ENCODE peak calls at places on chromosomes 12 and 14, in five cellular contexts. One of them, this sample, is unnamed.

GRCh38 chr12:40819427-40820108 is 127.3 kb downstream of the CNTN1 start:
- DNase-seq in K562: no peak
- DNase-seq in HepG2: no peak
- DNase-seq in HCT116: no peak
- DNase-seq in GM12878: no peak
- DNase-seq in this sample: peak

GRCh38 chr14:101554991-101555668 is 6.2 kb upstream of the DIO3 start:
- DNase-seq in K562: no peak
- DNase-seq in HepG2: peak
- DNase-seq in HCT116: no peak
- DNase-seq in GM12878: no peak
- DNase-seq in this sample: no peak

GRCh38 chr12:101671157-101671791 is 26.2 kb upstream of the CHPT1 start:
- DNase-seq in K562: no peak
- DNase-seq in HepG2: no peak
- DNase-seq in HCT116: no peak
- DNase-seq in GM12878: peak
- DNase-seq in this sample: no peak

GRCh38 chr12:58310368-58310767 is 369.0 kb downstream of the ATP23 start:
- DNase-seq in K562: no peak
- DNase-seq in HepG2: no peak
- DNase-seq in HCT116: no peak
- DNase-seq in GM12878: no peak
- DNase-seq in this sample: no peak

GRCh38 chr14:86779416-86779815 is 1213.6 kb downstream of the GALC start:
- DNase-seq in K562: no peak
- DNase-seq in HepG2: no peak
- DNase-seq in HCT116: no peak
- DNase-seq in GM12878: no peak
- DNase-seq in this sample: no peak

GRCh38 chr14:72515779-72516770 is 377.8 kb downstream of the DPF3 start:
- DNase-seq in K562: no peak
- DNase-seq in HepG2: no peak
- DNase-seq in HCT116: no peak
- DNase-seq in GM12878: no peak
- DNase-seq in this sample: no peak

GRCh38 chr12:93976024-93976423 is 172.4 kb upstream of the PLXNC1 start:
- DNase-seq in K562: no peak
- DNase-seq in HepG2: no peak
- DNase-seq in HCT116: no peak
- DNase-seq in GM12878: no peak
- DNase-seq in this sample: no peak

GRCh38 chr14:86712727-86713126 is 1182.8 kb downstream of the FLRT2 start:
- DNase-seq in K562: no peak
- DNase-seq in HepG2: peak
- DNase-seq in HCT116: no peak
- DNase-seq in GM12878: no peak
- DNase-seq in this sample: no peak

GRCh38 chr12:58046281-58046680 is 104.9 kb downstream of the ATP23 start:
- DNase-seq in K562: no peak
- DNase-seq in HepG2: no peak
- DNase-seq in HCT116: no peak
- DNase-seq in GM12878: no peak
- DNase-seq in this sample: no peak

GRCh38 chr12:31220061-31220460 is 105.9 kb downstream of the SINHCAF start:
- DNase-seq in K562: no peak
- DNase-seq in HepG2: no peak
- DNase-seq in HCT116: no peak
- DNase-seq in GM12878: no peak
- DNase-seq in this sample: no peak

GRCh38 chr14:66923251-66923650 is 266.0 kb upstream of the GARIN2 start:
- DNase-seq in K562: no peak
- DNase-seq in HepG2: no peak
- DNase-seq in HCT116: no peak
- DNase-seq in GM12878: no peak
- DNase-seq in this sample: no peak

GRCh38 chr14:20755037-20755436 is 9.3 kb downstream of the EDDM3A start:
- DNase-seq in K562: no peak
- DNase-seq in HepG2: no peak
- DNase-seq in HCT116: no peak
- DNase-seq in GM12878: no peak
- DNase-seq in this sample: no peak

GRCh38 chr12:105921055-105921454 is 217.7 kb downstream of the NUAK1 start:
- DNase-seq in K562: no peak
- DNase-seq in HepG2: no peak
- DNase-seq in HCT116: no peak
- DNase-seq in GM12878: no peak
- DNase-seq in this sample: no peak

GRCh38 chr12:4148418-4149056 is 125.0 kb upstream of the CCND2 start:
- DNase-seq in K562: no peak
- DNase-seq in HepG2: no peak
- DNase-seq in HCT116: no peak
- DNase-seq in GM12878: peak
- DNase-seq in this sample: no peak

GRCh38 chr14:50038398-50039119 is 77.8 kb downstream of the VCPKMT start:
- DNase-seq in K562: no peak
- DNase-seq in HepG2: peak
- DNase-seq in HCT116: no peak
- DNase-seq in GM12878: peak
- DNase-seq in this sample: no peak

GRCh38 chr14:28776482-28777266 is 10.1 kb downstream of the FOXG1 start:
- DNase-seq in K562: no peak
- DNase-seq in HepG2: no peak
- DNase-seq in HCT116: no peak
- DNase-seq in GM12878: no peak
- DNase-seq in this sample: no peak

GRCh38 chr12:27866382-27867101 is 86.5 kb upstream of the MANSC4 start:
- DNase-seq in K562: no peak
- DNase-seq in HepG2: no peak
- DNase-seq in HCT116: no peak
- DNase-seq in GM12878: no peak
- DNase-seq in this sample: no peak

GRCh38 chr12:6460751-6461371 is 9.0 kb downstream of the TAPBPL start:
- DNase-seq in K562: no peak
- DNase-seq in HepG2: no peak
- DNase-seq in HCT116: no peak
- DNase-seq in GM12878: peak
- DNase-seq in this sample: no peak

GRCh38 chr14:49622022-49622607 is 1.5 kb downstream of the MGAT2 start:
- DNase-seq in K562: no peak
- DNase-seq in HepG2: no peak
- DNase-seq in HCT116: no peak
- DNase-seq in GM12878: no peak
- DNase-seq in this sample: no peak

GRCh38 chr14:102007916-102008418 is 43.6 kb downstream of the DYNC1H1 start:
- DNase-seq in K562: no peak
- DNase-seq in HepG2: no peak
- DNase-seq in HCT116: no peak
- DNase-seq in GM12878: no peak
- DNase-seq in this sample: no peak

GRCh38 chr14:93788557-93789365 is 476 bp upstream of the PRIMA1 start:
- DNase-seq in K562: no peak
- DNase-seq in HepG2: no peak
- DNase-seq in HCT116: no peak
- DNase-seq in GM12878: no peak
- DNase-seq in this sample: no peak

GRCh38 chr12:30877110-30877875 is 49.3 kb upstream of the TSPAN11 start:
- DNase-seq in K562: no peak
- DNase-seq in HepG2: no peak
- DNase-seq in HCT116: no peak
- DNase-seq in GM12878: no peak
- DNase-seq in this sample: no peak

GRCh38 chr12:113582521-113583218 is 111.0 kb upstream of the LHX5 start:
- DNase-seq in K562: peak
- DNase-seq in HepG2: no peak
- DNase-seq in HCT116: no peak
- DNase-seq in GM12878: no peak
- DNase-seq in this sample: no peak

GRCh38 chr12:124861492-124861891 is 2.2 kb downstream of the SCARB1 start:
- DNase-seq in K562: no peak
- DNase-seq in HepG2: no peak
- DNase-seq in HCT116: peak
- DNase-seq in GM12878: peak
- DNase-seq in this sample: no peak
- TF ChIP-seq ZNF274 in K562: no peak
- TF ChIP-seq ZNF274 in HepG2: no peak
- TF ChIP-seq ZNF274 in HCT116: no peak
- TF ChIP-seq ZNF274 in GM12878: no peak
- TF ChIP-seq ZNF274 in this sample: no peak

DNA sequence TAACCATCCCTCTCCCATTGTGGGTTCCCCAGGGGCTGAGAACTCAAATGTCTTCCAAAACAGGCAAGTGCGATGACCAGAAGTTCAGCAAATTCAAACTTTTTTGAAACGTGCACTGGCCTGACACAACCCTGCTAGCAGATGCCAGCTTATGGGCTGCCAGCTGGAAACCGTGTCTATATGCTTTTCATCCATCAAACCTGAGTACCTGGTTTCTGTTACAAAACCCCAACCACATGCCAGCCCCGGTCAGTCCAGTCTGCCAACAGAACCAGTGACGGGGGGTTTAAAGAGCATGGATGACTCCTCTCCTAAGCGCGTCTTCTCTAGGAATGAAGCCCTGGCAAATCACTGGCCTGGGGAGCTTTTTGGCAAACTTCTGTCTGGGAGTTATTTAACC is 189.7 kb downstream of the TTC7B start:
- DNase-seq in K562: no peak
- DNase-seq in HepG2: no peak
- DNase-seq in HCT116: no peak
- DNase-seq in GM12878: no peak
- DNase-seq in this sample: no peak
- TF ChIP-seq POLR2AphosphoS5 in K562: no peak
- TF ChIP-seq POLR2AphosphoS5 in HepG2: no peak
- TF ChIP-seq POLR2AphosphoS5 in HCT116: no peak
- TF ChIP-seq POLR2AphosphoS5 in GM12878: no peak
- TF ChIP-seq POLR2AphosphoS5 in this sample: no peak

GRCh38 chr12:92147491-92147890 is 1.8 kb upstream of the BTG1 start:
- DNase-seq in K562: no peak
- DNase-seq in HepG2: no peak
- DNase-seq in HCT116: no peak
- DNase-seq in GM12878: no peak
- DNase-seq in this sample: no peak
- TF ChIP-seq ZNF274 in K562: no peak
- TF ChIP-seq ZNF274 in HepG2: no peak
- TF ChIP-seq ZNF274 in HCT116: no peak
- TF ChIP-seq ZNF274 in GM12878: no peak
- TF ChIP-seq ZNF274 in this sample: no peak

GRCh38 chr14:32458720-32459119 is 129.6 kb downstream of the AKAP6 start:
- DNase-seq in K562: no peak
- DNase-seq in HepG2: no peak
- DNase-seq in HCT116: no peak
- DNase-seq in GM12878: no peak
- DNase-seq in this sample: no peak

GRCh38 chr14:32453857-32454810 is 125.0 kb downstream of the AKAP6 start:
- DNase-seq in K562: no peak
- DNase-seq in HepG2: no peak
- DNase-seq in HCT116: no peak
- DNase-seq in GM12878: no peak
- DNase-seq in this sample: no peak

GRCh38 chr14:32460267-32460666 is 131.2 kb downstream of the AKAP6 start:
- DNase-seq in K562: no peak
- DNase-seq in HepG2: no peak
- DNase-seq in HCT116: no peak
- DNase-seq in GM12878: no peak
- DNase-seq in this sample: no peak

DNA sequence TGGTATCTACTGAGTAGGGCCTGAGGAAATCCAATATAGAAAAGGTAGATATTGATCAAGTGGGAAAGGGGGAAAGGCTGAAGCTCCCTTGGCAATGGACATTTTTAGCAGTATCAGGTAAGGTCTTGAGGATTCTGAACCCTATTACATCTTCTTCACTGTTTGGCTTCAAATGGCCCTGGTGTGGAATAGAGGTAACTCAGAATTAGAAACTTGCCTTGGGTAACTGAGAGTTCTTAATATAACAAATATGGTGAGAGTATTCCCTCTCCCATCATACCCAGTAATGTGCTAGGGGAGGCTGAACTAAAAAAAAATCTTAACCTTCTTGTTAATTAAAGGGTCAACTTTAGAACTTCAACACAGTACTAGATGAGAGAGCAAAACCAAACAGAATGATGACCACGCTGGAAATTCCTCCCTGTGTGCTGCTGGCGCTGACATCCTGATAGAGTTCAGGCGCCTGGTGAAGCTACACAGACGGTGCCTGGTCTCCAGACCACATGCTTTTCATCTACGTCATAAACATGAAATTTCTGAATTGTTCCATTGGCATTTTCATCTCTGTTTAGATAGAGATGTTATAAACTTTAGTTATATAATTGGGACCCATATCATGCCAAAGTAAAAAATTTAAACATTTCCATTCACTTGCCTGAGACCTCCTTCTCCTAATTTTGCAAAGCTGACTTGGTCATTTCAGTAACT is 128.3 kb downstream of the AKAP6 start:
- DNase-seq in K562: no peak
- DNase-seq in HepG2: no peak
- DNase-seq in HCT116: no peak
- DNase-seq in GM12878: no peak
- DNase-seq in this sample: no peak
- TF ChIP-seq POLR2AphosphoS5 in K562: no peak
- TF ChIP-seq POLR2AphosphoS5 in HepG2: no peak
- TF ChIP-seq POLR2AphosphoS5 in HCT116: no peak
- TF ChIP-seq POLR2AphosphoS5 in GM12878: no peak
- TF ChIP-seq POLR2AphosphoS5 in this sample: no peak

DNA sequence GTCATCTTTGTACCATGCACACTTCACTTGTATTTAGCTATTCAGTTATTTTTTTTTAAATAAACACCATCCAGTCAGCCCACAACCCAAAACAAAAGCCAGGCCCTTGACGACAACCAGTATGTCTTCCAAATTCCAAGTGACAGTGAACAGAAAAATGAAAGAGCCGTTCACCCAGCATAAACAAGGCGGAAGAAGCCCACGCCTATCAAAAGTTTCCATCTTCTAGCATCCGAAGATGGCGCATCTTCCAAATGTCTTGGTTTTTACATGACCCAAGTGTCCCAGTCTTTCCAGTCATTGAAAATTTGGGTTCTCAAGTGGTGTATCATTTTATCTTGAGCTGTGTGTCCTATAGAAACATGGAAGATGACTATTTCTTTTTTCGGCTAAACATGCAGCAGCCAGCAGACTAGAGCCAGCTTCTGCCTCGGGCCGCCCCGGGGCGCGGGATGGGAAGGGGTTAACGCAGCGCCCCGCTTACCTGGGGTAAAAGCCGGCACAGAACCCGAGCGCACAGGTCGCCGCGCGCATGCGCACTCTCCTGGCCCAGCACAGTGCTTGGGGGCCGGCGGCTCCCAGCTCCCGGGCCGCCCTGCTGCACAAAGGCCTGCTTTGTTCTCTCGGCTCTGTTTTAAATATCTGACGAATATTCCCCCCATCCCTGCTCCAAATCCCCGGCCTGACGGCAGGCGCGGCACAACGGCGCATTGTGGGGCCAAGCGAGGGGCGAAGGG is 164.8 kb downstream of the ZFP36L1 start:
- DNase-seq in K562: no peak
- DNase-seq in HepG2: no peak
- DNase-seq in HCT116: peak
- DNase-seq in GM12878: no peak
- DNase-seq in this sample: peak
- TF ChIP-seq ZNF274 in K562: no peak
- TF ChIP-seq ZNF274 in HepG2: no peak
- TF ChIP-seq ZNF274 in HCT116: no peak
- TF ChIP-seq ZNF274 in GM12878: no peak
- TF ChIP-seq ZNF274 in this sample: no peak

GRCh38 chr12:1583421-1584078 is 10.8 kb downstream of the FBXL14 start:
- DNase-seq in K562: peak
- DNase-seq in HepG2: peak
- DNase-seq in HCT116: peak
- DNase-seq in GM12878: peak
- DNase-seq in this sample: no peak
- TF ChIP-seq POLR2AphosphoS5 in K562: no peak
- TF ChIP-seq POLR2AphosphoS5 in HepG2: no peak
- TF ChIP-seq POLR2AphosphoS5 in HCT116: no peak
- TF ChIP-seq POLR2AphosphoS5 in GM12878: no peak
- TF ChIP-seq POLR2AphosphoS5 in this sample: no peak

This sample was measured in H1.